ENCODE peak calls at places on chromosomes 13 and 19, in ten cellular contexts. C is fibroblast of lung, X is pancreas, Z is uterus, G is endothelial cell of umbilical vein, W is psoas muscle, A is Peyer's patch, V is esophagus squamous epithelium, M is cardiac muscle cell, B is body of pancreas. Q is an unnamed sample. For H3K4me1, the result is how much of the 10 kb centered on the place peaks cover.

GRCh38 chr19:42291437-42291815 is 10.5 kb upstream of the PRR19 start:
- DNase-seq in C (no peak), X (no peak), Z (no peak), G (no peak), W (no peak), A (no peak), V (no peak), M (no peak), B (no peak), Q (no peak)

GRCh38 chr13:82477436-82477835 is 1404.8 kb downstream of the SLITRK1 start:
- DNase-seq in C (peak), X (no peak), Z (no peak), G (no peak), W (no peak), A (no peak), V (no peak), M (no peak), B (no peak), Q (no peak)

GRCh38 chr19:46602392-46603194 is 1.5 kb downstream of the CALM3 start:
- DNase-seq in C (no peak), X (no peak), Z (no peak), G (no peak), W (no peak), A (peak), V (no peak), M (peak), B (no peak), Q (no peak)

GRCh38 chr19:47691090-47691489 is 22.1 kb upstream of the EHD2 start:
- DNase-seq in C (no peak), X (no peak), Z (no peak), G (no peak), W (no peak), A (no peak), V (no peak), M (no peak), B (no peak), Q (no peak)

GRCh38 chr19:40365613-40366401 is 17.3 kb downstream of the PLD3 start:
- DNase-seq in C (peak), X (peak), Z (peak), G (peak), W (peak), A (peak), V (no peak), M (peak), B (peak), Q (peak)

GRCh38 chr13:110676057-110676510 is 29.8 kb downstream of the CARS2 start:
- DNase-seq in C (no peak), X (no peak), Z (no peak), G (no peak), W (no peak), A (no peak), V (no peak), M (no peak), B (no peak), Q (no peak)

GRCh38 chr19:27679399-27679798 is 1533.6 kb downstream of the UQCRFS1 start:
- DNase-seq in C (no peak), X (no peak), Z (no peak), G (no peak), W (no peak), A (no peak), V (no peak), M (no peak), B (no peak), Q (no peak)

GRCh38 chr13:23159587-23160240 is 21.1 kb upstream of the SGCG start:
- DNase-seq in C (no peak), X (no peak), Z (no peak), G (no peak), W (no peak), A (no peak), V (no peak), M (peak), B (no peak), Q (no peak)

GRCh38 chr19:6292006-6292405 is 12.2 kb upstream of the MLLT1 start:
- DNase-seq in C (no peak), X (no peak), Z (no peak), G (no peak), W (no peak), A (no peak), V (no peak), M (peak), B (no peak), Q (no peak)

GRCh38 chr19:10091892-10092641 is 6.0 kb downstream of the SHFL start:
- DNase-seq in C (no peak), X (no peak), Z (no peak), G (no peak), W (no peak), A (no peak), V (no peak), M (no peak), B (no peak), Q (no peak)

GRCh38 chr13:73142091-73142490 is 83.3 kb downstream of the KLF5 start:
- DNase-seq in C (peak), X (no peak), Z (no peak), G (peak), W (no peak), A (no peak), V (no peak), M (peak), B (no peak), Q (no peak)

GRCh38 chr13:93355094-93355493 is 128.5 kb downstream of the GPC6 start:
- DNase-seq in C (no peak), X (no peak), Z (no peak), G (no peak), W (no peak), A (no peak), V (no peak), M (no peak), B (no peak), Q (no peak)

GRCh38 chr19:35105411-35106290 is 10.0 kb upstream of the FXYD3 start:
- DNase-seq in C (no peak), X (no peak), Z (no peak), G (no peak), W (no peak), A (no peak), V (no peak), M (no peak), B (no peak), Q (no peak)

GRCh38 chr13:25977671-25978070 is 74.1 kb downstream of the SHISA2 start:
- DNase-seq in C (no peak), X (no peak), Z (no peak), G (peak), W (no peak), A (no peak), V (no peak), M (no peak), B (no peak), Q (no peak)

GRCh38 chr19:51460164-51460992 is 2.1 kb upstream of the SIGLEC8 start:
- DNase-seq in C (no peak), X (no peak), Z (no peak), G (peak), W (no peak), A (no peak), V (no peak), M (peak), B (peak), Q (no peak)

DNA sequence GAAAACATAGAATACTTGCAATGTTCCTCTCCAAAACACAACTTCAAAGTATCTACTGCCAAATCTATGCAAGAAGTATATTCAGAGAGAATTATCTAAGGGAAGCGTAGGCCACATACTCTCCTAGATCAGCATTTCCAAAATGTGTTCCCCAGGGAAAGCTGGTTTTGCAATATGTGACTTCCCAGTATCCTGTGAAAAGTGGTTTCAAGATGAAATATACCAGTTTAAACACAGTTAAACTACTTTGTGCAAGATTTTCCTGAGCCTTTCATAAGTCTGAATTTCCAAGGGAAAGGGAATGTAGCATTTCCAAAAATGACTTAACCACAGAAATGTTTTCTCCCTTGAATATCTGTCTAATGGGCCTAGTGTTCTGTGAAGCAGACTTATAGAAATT is 7.6 kb downstream of the STARD13 start:
- DNase-seq in C (peak), X (no peak), Z (peak), G (no peak), W (no peak), A (no peak), V (no peak), M (peak), B (peak), Q (no peak)
- H3K4me1 ChIP-seq in C (under half), X (under half), Z (under half), G (half or more), W (under half), A (under half), V (under half), M (under half), B (half or more), Q (under half)

DNA sequence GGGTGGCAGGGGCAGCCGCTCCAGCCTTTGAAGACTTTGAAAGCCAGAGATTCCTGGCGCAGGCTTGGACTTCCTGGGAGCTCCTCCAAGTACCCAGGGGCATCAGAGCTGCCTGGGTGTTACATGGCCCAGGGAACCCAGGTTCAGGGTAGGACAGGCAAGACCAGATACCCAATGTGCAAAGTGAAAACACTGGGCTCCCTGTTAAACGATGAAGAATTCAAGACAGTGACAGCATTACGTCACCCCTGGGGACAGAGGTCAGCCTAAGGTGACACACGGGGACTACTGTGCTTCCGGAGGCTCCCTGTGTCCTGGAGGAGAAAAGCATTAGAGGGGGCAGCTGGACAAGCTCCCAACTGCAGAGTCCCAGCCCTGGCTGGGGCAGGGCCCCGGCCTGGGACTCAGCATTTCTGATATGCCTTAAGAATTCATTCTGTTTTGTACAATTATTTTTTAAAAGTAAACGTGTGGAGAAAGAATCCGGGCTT is 5.7 kb downstream of the ARRDC2 start:
- DNase-seq in C (no peak), X (no peak), Z (no peak), G (no peak), W (peak), A (no peak), V (no peak), M (no peak), B (no peak), Q (no peak)
- H3K4me3 ChIP-seq in C (no peak), X (no peak), Z (no peak), G (no peak), W (peak), A (no peak), V (peak), M (no peak), B (no peak), Q (no peak)

GRCh38 chr13:67094078-67094477 is 136.1 kb downstream of the PCDH9 start:
- DNase-seq in C (no peak), X (no peak), Z (no peak), G (no peak), W (no peak), A (no peak), V (no peak), M (no peak), B (no peak), Q (no peak)

GRCh38 chr13:67095621-67096020 is 134.5 kb downstream of the PCDH9 start:
- DNase-seq in C (no peak), X (no peak), Z (no peak), G (peak), W (no peak), A (no peak), V (no peak), M (peak), B (no peak), Q (no peak)

GRCh38 chr13:67097856-67098255 is 132.3 kb downstream of the PCDH9 start:
- DNase-seq in C (no peak), X (no peak), Z (no peak), G (no peak), W (no peak), A (no peak), V (no peak), M (no peak), B (no peak), Q (no peak)

GRCh38 chr13:67096418-67096817 is 133.7 kb downstream of the PCDH9 start:
- DNase-seq in C (no peak), X (no peak), Z (no peak), G (no peak), W (no peak), A (no peak), V (no peak), M (no peak), B (no peak), Q (no peak)

DNA sequence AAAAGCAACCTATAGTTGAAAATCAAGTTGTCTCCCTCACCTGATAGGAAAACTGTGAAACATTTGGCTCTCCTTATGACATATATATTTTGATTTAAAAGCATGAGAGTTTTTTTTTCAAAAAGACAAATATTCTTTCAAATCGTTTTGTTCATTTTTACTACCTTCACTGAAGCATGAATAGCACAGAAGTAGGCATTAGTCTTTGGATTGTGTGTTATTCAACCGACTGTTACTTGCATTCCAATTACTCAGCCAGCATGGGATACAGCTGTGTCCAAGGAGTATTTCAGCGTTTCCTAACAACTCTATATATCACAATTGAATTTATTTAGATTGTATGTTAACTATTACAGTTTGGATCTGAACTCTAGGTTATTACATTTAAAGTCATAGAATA is 135.2 kb downstream of the PCDH9 start:
- DNase-seq in C (peak), X (no peak), Z (no peak), G (no peak), W (no peak), A (no peak), V (no peak), M (peak), B (no peak), Q (no peak)
- H3K27ac ChIP-seq in C (no peak), X (no peak), Z (no peak), G (no peak), W (no peak), A (no peak), V (no peak), M (no peak), B (no peak), Q (no peak)

DNA sequence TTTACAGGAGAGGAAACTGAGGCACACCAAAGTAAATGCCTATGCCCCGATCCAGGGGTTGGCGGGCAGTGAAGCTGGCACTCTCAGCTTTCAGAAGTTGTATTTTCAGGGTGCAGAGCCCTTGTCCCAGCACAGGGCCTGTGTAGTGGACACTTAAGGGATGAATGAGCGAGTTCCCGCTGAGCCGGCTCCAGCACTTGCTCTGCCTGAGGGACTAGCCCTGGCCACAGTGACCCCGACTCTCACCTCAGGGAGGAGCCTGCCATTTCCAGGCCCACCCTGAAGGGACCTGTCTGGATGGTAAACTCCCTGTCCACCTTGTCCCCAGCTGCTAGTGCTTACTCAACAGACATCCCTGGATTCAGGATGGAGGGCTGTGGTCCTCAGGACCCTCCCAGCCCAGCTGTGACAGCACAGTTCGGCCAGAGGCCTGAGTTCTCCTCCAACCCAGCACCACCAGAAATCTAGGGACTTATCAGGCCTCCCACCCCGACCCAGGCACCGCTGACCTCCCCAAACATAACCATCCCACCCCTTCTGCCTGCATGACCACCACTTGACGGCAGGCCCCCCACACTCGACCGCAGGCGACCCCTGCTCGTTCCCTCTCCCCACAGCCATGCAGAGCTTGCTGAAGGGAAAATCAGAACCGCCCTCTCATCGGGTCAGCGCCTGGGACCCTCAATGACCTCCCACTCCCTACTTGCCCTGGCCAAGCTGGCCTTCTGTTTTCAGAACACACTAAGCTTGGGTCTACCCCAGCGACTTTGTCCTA is 8.4 kb downstream of the PPP6R1 start:
- DNase-seq in C (no peak), X (no peak), Z (no peak), G (no peak), W (no peak), A (no peak), V (no peak), M (no peak), B (no peak), Q (no peak)
- H3K4me1 ChIP-seq in C (under half), X (under half), Z (under half), G (under half), W (under half), A (under half), V (half or more), M (under half), B (under half), Q (under half)

DNA sequence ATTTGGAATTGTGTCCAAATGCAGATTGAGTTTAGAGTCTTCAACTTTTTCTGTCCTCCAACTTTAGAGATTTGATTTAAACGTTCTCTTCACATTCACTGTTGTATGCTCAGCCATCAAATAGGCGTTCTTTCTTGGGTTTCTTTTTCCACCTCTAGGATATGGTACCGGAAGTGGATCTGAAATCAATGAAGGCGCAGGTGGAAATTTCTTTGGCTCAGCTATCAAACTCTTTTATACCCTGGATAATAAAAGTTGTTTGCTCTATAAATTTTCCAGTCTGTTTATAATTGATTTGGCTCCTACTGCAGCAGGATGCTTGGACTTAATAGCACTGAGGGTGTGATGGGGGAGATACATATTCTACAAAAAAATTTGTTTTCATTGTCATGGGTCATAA is 1.6 kb downstream of the COG3 start:
- DNase-seq in C (no peak), X (no peak), Z (no peak), G (no peak), W (no peak), A (no peak), V (no peak), M (no peak), B (no peak), Q (no peak)
- H3K4me3 ChIP-seq in C (peak), X (peak), Z (no peak), G (no peak), W (peak), A (peak), V (peak), M (peak), B (no peak), Q (peak)

DNA sequence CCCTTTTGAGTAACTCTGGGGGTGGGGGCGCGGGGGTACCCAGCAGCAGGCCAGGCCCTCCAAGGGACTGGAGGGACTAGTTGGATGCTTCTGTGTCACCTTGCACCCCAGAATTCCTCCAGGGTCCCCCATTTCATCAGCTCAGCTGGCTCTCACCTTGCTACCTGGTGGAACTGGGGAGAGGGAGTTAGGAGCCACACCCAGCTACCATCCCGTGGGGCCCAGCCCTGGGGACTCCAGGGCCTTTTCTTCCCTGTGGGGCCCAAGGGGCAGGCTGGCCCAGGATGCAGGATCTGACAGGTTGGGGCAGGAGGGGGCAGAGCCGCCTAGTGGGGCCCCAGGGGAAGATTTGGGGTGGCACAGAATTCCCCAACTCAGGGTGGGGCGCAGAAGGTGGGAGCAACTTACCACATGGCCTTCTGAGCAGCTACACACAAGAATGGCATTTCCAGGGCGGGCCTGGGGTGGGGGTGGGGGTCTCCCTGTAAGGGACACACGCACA is 32.8 kb upstream of the NANOS3 start:
- DNase-seq in C (no peak), X (no peak), Z (no peak), G (no peak), W (no peak), A (no peak), V (no peak), M (no peak), B (no peak), Q (no peak)
- H3K27ac ChIP-seq in C (no peak), X (no peak), Z (peak), G (peak), W (peak), A (peak), V (peak), M (peak), B (peak), Q (peak)

GRCh38 chr19:38700933-38701454 is 43.3 kb downstream of the CAPN12 start:
- DNase-seq in C (no peak), X (no peak), Z (no peak), G (no peak), W (no peak), A (no peak), V (no peak), M (no peak), B (no peak), Q (no peak)

GRCh38 chr19:38699027-38699346 is 45.3 kb downstream of the CAPN12 start:
- DNase-seq in C (no peak), X (no peak), Z (no peak), G (no peak), W (no peak), A (no peak), V (no peak), M (no peak), B (no peak), Q (no peak)

GRCh38 chr19:38698225-38699026 is 45.8 kb downstream of the CAPN12 start:
- DNase-seq in C (no peak), X (no peak), Z (no peak), G (no peak), W (no peak), A (no peak), V (no peak), M (no peak), B (no peak), Q (no peak)

GRCh38 chr19:38700350-38700932 is 43.8 kb downstream of the CAPN12 start:
- DNase-seq in C (no peak), X (no peak), Z (no peak), G (no peak), W (no peak), A (no peak), V (no peak), M (no peak), B (no peak), Q (no peak)

DNA sequence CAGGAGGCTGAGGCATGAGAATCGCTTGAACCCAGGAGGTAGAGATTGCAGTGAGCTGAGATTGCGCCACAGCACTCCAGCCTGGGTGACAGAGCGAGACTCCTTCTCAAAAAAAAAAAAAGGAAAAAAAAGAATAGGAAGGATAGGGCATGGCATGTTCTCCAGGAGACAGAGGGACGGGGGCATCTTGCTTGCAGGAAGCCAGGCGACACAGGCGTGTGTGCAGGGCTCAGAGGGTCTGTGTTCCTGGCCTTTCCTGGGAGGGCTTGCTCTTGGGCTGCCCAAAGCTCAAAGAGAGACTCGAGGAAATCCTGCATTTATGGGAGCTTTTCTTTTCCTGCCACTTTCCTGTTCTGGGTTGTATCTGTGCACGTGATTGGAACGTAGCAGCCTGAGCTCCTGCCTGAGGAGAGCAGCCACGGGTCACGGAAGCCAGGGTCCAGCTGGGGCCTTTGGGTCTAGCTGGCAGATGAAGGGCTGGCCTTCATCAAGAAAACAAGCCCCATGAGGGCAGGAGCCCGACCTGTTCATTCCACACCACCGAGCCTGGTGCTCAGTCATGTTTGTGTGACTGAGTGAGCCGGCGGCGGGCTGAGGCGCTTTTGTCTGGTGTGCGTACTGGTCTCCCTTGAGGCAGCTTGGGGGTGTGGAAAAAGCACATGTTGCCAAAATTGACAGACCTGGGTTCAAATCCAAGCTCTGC is 44.5 kb downstream of the CAPN12 start:
- DNase-seq in C (no peak), X (no peak), Z (no peak), G (peak), W (no peak), A (no peak), V (no peak), M (no peak), B (no peak), Q (no peak)
- H3K4me1 ChIP-seq in C (under half), X (under half), Z (under half), G (under half), W (under half), A (under half), V (half or more), M (under half), B (half or more), Q (under half)